ENCODE peak calls at places on chromosomes 12 and 14, in four cellular contexts. F, A, M and V are unnamed samples.

GRCh38 chr14:103626150-103626850 is 2.7 kb upstream of the KLC1 start:
- DNase-seq in F (no peak), A (no peak), M (no peak), V (no peak)

GRCh38 chr12:123660328-123660727 is 10.6 kb upstream of the TCTN2 start:
- DNase-seq in F (no peak), A (no peak), M (no peak), V (no peak)

GRCh38 chr12:89073027-89073398 is 279.3 kb downstream of the DUSP6 start:
- DNase-seq in F (no peak), A (no peak), M (no peak), V (no peak)

GRCh38 chr14:85250369-85250768 is 279.6 kb upstream of the FLRT2 start:
- DNase-seq in F (no peak), A (no peak), M (peak), V (peak)

GRCh38 chr12:102169922-102170698 is 27.5 kb downstream of the PMCH start:
- DNase-seq in F (no peak), A (no peak), M (peak), V (peak)

GRCh38 chr14:55122441-55122986 is 6.5 kb upstream of the LGALS3 start:
- DNase-seq in F (peak), A (no peak), M (no peak), V (no peak)

GRCh38 chr14:102940729-102941362 is 18.4 kb downstream of the AMN start:
- DNase-seq in F (no peak), A (no peak), M (no peak), V (no peak)

GRCh38 chr14:95425369-95426115 is 90.9 kb downstream of the SYNE3 start:
- DNase-seq in F (no peak), A (no peak), M (no peak), V (no peak)

GRCh38 chr14:84254205-84254788 is 1275.6 kb upstream of the FLRT2 start:
- DNase-seq in F (no peak), A (no peak), M (peak), V (peak)

GRCh38 chr14:51302319-51303030 is 62.4 kb downstream of the TMX1 start:
- DNase-seq in F (no peak), A (no peak), M (no peak), V (no peak)

GRCh38 chr14:55297611-55298323 is 26.5 kb downstream of the FBXO34 start:
- DNase-seq in F (peak), A (peak), M (no peak), V (peak)

GRCh38 chr14:99137913-99138571 is 134.0 kb downstream of the BCL11B start:
- DNase-seq in F (no peak), A (no peak), M (no peak), V (peak)

GRCh38 chr14:92531151-92531873 is 17.7 kb downstream of the RIN3 start:
- DNase-seq in F (no peak), A (peak), M (no peak), V (no peak)

GRCh38 chr12:123097521-123098084 is 53.3 kb downstream of the PITPNM2 start:
- DNase-seq in F (no peak), A (no peak), M (no peak), V (no peak)